ENCODE peak calls at places on chromosome 18, in four cellular contexts. U is posterior vena cava; D is stimulated activated CD4-positive, alpha-beta T cell treated with anti-CD3 and anti-CD28 coated beads, Interleukin-2, amount 100 ng/mL, for 48 hours; S is kidney tubule cell. Z is an unnamed sample.

GRCh38 chr18:59455728-59456276 is 96.7 kb upstream of the LMAN1 start:
- DNase-seq in U (no peak), D (no peak), S (no peak), Z (no peak)

GRCh38 chr18:32769242-32770180 is 3.3 kb downstream of the KLHL14 start:
- DNase-seq in U (no peak), D (no peak), S (no peak), Z (no peak)

GRCh38 chr18:66601649-66602048 is 2.2 kb downstream of the CDH19 start:
- DNase-seq in U (no peak), D (no peak), S (no peak), Z (no peak)

GRCh38 chr18:63137999-63138448 is 181.5 kb downstream of the BCL2 start:
- DNase-seq in U (no peak), D (no peak), S (no peak), Z (peak; percentile 79)

GRCh38 chr18:29512761-29513160 is 1335.8 kb upstream of the CDH2 start:
- DNase-seq in U (no peak), D (no peak), S (no peak), Z (no peak)

GRCh38 chr18:68532328-68532885 is 182.5 kb downstream of the TMX3 start:
- DNase-seq in U (no peak), D (no peak), S (no peak), Z (no peak)

GRCh38 chr18:47215554-47216138 is 35.8 kb downstream of the SKOR2 start:
- DNase-seq in U (no peak), D (no peak), S (peak; percentile 57), Z (no peak)

GRCh38 chr18:74914052-74914591 is 294.8 kb downstream of the PTGR3 start:
- DNase-seq in U (no peak), D (no peak), S (no peak), Z (no peak)

GRCh38 chr18:56139792-56140254 is 498.6 kb downstream of the TXNL1 start:
- DNase-seq in U (no peak), D (no peak), S (peak; percentile 20), Z (no peak)

GRCh38 chr18:29012364-29012763 is 835.4 kb upstream of the CDH2 start:
- DNase-seq in U (no peak), D (no peak), S (no peak), Z (no peak)

GRCh38 chr18:37661061-37661460 is 95.5 kb upstream of the CELF4 start:
- DNase-seq in U (no peak), D (no peak), S (no peak), Z (no peak)

GRCh38 chr18:76620326-76620813 is 125.3 kb upstream of the ZNF516 start:
- DNase-seq in U (peak; percentile 92), D (peak; percentile 9), S (peak; percentile 73), Z (no peak)

GRCh38 chr18:76448262-76449109 is 46.6 kb downstream of the ZNF516 start:
- DNase-seq in U (no peak), D (no peak), S (no peak), Z (no peak)

GRCh38 chr18:8943900-8944870 is 158.3 kb upstream of the NDUFV2 start:
- DNase-seq in U (no peak), D (no peak), S (peak; percentile 90), Z (no peak)

GRCh38 chr18:42258301-42258965 is 303.4 kb downstream of the PIK3C3 start:
- DNase-seq in U (no peak), D (no peak), S (peak; percentile 13), Z (no peak)

GRCh38 chr18:59420244-59420643 is 61.2 kb upstream of the LMAN1 start:
- DNase-seq in U (no peak), D (no peak), S (no peak), Z (no peak)

GRCh38 chr18:22705328-22705727 is 227.8 kb upstream of the RBBP8 start:
- DNase-seq in U (no peak), D (no peak), S (peak; percentile 78), Z (no peak)

GRCh38 chr18:79682896-79683625 is 3.5 kb downstream of the CTDP1 start:
- DNase-seq in U (no peak), D (peak; percentile 14), S (no peak), Z (peak; percentile 61)

GRCh38 chr18:5630766-5631413 is 87.1 kb upstream of the EPB41L3 start:
- DNase-seq in U (no peak), D (no peak), S (no peak), Z (no peak)

Z was measured in CD8-positive, alpha-beta memory T cell.